ENCODE peak calls at places on chromosomes 5 and 9, in six cellular contexts. D is kidney, V is astrocyte, S is right lobe of liver, F is astrocyte of the cerebellum, I is AG09309. H is an unnamed sample.

GRCh38 chr5:153770066-153770465 is 268.6 kb downstream of the FAM114A2 start:
- DNase-seq in D (no peak), V (no peak), S (no peak), F (no peak), I (no peak), H (no peak)

GRCh38 chr5:133508845-133509741 is 103.2 kb downstream of the FSTL4 start:
- DNase-seq in D (no peak), V (no peak), S (no peak), F (no peak), I (no peak), H (peak)

GRCh38 chr5:158127536-158127935 is 268.6 kb upstream of the CLINT1 start:
- DNase-seq in D (no peak), V (no peak), S (no peak), F (no peak), I (no peak), H (no peak)

GRCh38 chr5:27571681-27572080 is 533.3 kb upstream of the CDH9 start:
- DNase-seq in D (no peak), V (no peak), S (no peak), F (no peak), I (no peak), H (no peak)

GRCh38 chr5:55450050-55450765 is 84.6 kb downstream of the PLPP1 start:
- DNase-seq in D (no peak), V (peak), S (no peak), F (no peak), I (no peak), H (no peak)

GRCh38 chr9:85212887-85213286 is 528.9 kb downstream of the AGTPBP1 start:
- DNase-seq in D (no peak), V (peak), S (no peak), F (peak), I (peak), H (peak)

GRCh38 chr9:7368410-7369292 is 430.9 kb downstream of the DMAC1 start:
- DNase-seq in D (no peak), V (peak), S (no peak), F (peak), I (peak), H (no peak)

GRCh38 chr5:117454716-117455212 is 880.1 kb upstream of the SEMA6A start:
- DNase-seq in D (peak), V (no peak), S (peak), F (no peak), I (no peak), H (no peak)

GRCh38 chr5:56269216-56269927 is 36.2 kb upstream of the ANKRD55 start:
- DNase-seq in D (no peak), V (peak), S (no peak), F (peak), I (no peak), H (no peak)

GRCh38 chr9:92481029-92481633 is 1.2 kb downstream of the ASPN start:
- DNase-seq in D (no peak), V (peak), S (no peak), F (no peak), I (no peak), H (no peak)

GRCh38 chr5:34682926-34683623 is 26.9 kb downstream of the RAI14 start:
- DNase-seq in D (peak), V (peak), S (no peak), F (peak), I (no peak), H (peak)

GRCh38 chr5:61969347-61969746 is 336.7 kb upstream of the KIF2A start:
- DNase-seq in D (no peak), V (peak), S (no peak), F (no peak), I (no peak), H (no peak)

GRCh38 chr5:16936150-16937022 is at the start of gene MYO10:
- DNase-seq in D (peak), V (peak), S (peak), F (no peak), I (peak), H (no peak)

GRCh38 chr9:10690546-10690945 is 77.7 kb upstream of the PTPRD start:
- DNase-seq in D (no peak), V (no peak), S (no peak), F (no peak), I (no peak), H (no peak)

GRCh38 chr9:79700607-79701330 is 129.0 kb downstream of the TLE4 start:
- DNase-seq in D (no peak), V (no peak), S (no peak), F (no peak), I (no peak), H (no peak)

GRCh38 chr9:618478-618877 is 223.0 kb upstream of the DMRT1 start:
- DNase-seq in D (no peak), V (peak), S (no peak), F (peak), I (peak), H (no peak)

GRCh38 chr5:132388244-132389050 is 18.9 kb downstream of the SLC22A5 start:
- DNase-seq in D (peak), V (peak), S (peak), F (peak), I (no peak), H (no peak)

GRCh38 chr5:37641933-37642332 is 197.9 kb downstream of the GDNF start:
- DNase-seq in D (no peak), V (no peak), S (no peak), F (no peak), I (no peak), H (no peak)

GRCh38 chr9:122265265-122265900 is 701 bp downstream of the MRRF start:
- DNase-seq in D (no peak), V (no peak), S (no peak), F (no peak), I (no peak), H (no peak)

DNA sequence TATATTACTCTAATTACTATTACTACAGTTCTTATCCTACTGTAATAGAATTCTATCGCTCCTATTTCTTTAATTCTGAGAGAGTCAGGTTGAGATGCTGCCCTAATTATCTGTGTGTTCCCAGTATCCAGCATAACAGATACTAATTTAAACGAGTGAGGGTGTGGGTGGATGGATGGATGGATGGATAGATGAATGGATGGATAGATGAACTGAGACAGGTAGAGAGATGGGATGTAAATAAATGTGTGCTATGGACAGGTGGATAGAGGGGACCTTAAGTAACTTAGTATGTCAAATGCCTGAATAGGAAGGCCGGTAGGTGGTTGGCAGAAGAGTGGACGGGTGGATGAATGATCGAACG is 143.6 kb upstream of the ADRA1B start:
- DNase-seq in D (no peak), V (no peak), S (no peak), F (no peak), I (no peak), H (no peak)
- H3K4me3 ChIP-seq in D (peak), V (peak), S (no peak), F (no peak), I (peak), H (peak)

GRCh38 chr5:181052928-181053759 is 13.1 kb downstream of the BTNL9 start:
- DNase-seq in D (no peak), V (no peak), S (no peak), F (no peak), I (no peak), H (no peak)

GRCh38 chr5:181053760-181054122 is 13.7 kb downstream of the BTNL9 start:
- DNase-seq in D (no peak), V (no peak), S (no peak), F (no peak), I (no peak), H (no peak)

GRCh38 chr5:181052526-181052927 is 12.5 kb downstream of the BTNL9 start:
- DNase-seq in D (no peak), V (no peak), S (no peak), F (no peak), I (no peak), H (no peak)

GRCh38 chr5:181050016-181050415 is 9.9 kb downstream of the BTNL9 start:
- DNase-seq in D (no peak), V (no peak), S (no peak), F (no peak), I (no peak), H (no peak)

DNA sequence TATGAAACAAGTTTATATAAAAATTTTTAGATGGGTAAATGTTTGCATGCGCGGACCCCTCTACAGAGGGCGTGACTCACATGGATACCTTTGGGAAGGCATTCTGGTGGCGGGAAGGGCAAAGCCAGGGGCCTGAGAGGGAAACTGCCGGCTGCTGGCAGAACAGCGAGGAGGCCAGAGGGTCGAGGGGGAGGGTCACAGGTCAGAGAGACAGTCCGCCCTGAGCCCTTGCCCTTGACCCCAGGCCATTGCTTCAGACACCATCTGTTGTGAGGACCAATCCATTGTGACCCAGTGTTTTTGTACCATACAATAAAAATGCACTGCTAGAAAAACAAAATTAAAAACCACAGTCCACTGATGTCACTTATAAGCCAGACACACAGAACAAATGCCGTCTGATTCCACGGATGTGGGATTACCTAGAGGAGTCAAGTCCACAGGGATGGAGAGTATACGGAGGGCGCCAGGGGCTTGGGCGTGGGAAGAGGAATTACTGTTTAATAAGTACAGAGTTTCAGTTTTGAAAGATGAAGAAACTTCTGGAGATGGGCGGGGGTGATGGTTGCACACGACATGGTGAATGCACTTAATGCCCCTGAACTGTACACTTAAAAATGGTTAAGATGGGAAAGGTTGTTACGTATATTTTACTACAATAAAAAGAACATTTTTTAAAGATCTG is 11.9 kb downstream of the BTNL9 start:
- DNase-seq in D (no peak), V (no peak), S (no peak), F (no peak), I (no peak), H (no peak)
- H3K4me3 ChIP-seq in D (no peak), V (no peak), S (no peak), F (no peak), I (no peak), H (no peak)

DNA sequence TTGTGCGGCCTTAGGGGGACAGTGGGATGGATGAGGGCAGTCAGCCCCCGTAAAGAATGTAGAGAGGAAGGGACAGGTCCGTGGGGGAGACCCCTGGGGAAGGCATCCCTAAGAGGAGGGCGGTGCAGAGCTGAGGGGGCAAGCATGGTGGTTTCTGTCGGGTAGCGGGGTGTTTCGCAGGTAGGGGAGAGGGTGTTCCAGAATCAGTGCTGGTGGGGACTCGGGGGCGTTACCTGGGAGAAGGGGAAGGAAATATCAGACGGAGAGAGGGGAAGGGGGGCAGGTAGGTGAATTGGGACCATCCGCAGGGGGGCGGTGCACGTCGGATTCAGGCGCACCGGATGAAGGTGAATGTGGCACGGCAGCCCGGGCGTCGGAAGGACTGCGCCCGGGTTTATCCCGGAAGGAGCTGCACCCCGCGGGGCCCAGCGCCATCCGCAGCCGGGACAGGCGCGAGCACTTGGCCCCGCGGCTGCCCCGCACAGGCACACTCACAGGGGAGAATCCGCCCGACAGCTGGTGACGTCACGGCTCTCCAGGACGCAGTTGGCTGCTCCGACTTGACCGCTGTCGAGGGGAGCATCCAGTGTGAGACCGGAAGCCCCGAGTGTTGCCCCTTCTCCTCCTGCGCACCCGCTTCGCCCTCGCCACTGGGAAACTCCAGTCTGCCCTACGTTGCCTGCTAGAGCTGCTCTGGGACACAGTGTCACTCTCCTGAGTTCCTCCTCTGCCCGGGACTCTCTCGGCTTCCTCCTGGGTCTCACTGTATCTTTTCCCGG is 1.3 kb downstream of the CD72 start:
- DNase-seq in D (peak), V (peak), S (peak), F (no peak), I (peak), H (no peak)
- H3K4me3 ChIP-seq in D (peak), V (peak), S (no peak), F (peak), I (peak), H (peak)

GRCh38 chr9:131056781-131057506 is 39.4 kb upstream of the AIF1L start:
- DNase-seq in D (no peak), V (no peak), S (no peak), F (no peak), I (no peak), H (no peak)
- H3K4me3 ChIP-seq in D (no peak), V (no peak), S (no peak), F (no peak), I (no peak), H (no peak)

GRCh38 chr5:109704255-109704952 is 14.7 kb downstream of the MAN2A1 start:
- DNase-seq in D (no peak), V (peak), S (no peak), F (no peak), I (no peak), H (no peak)

GRCh38 chr5:109705596-109705995 is 15.9 kb downstream of the MAN2A1 start:
- DNase-seq in D (no peak), V (peak), S (no peak), F (peak), I (no peak), H (no peak)

GRCh38 chr5:109701779-109702178 is 12.1 kb downstream of the MAN2A1 start:
- DNase-seq in D (no peak), V (no peak), S (no peak), F (no peak), I (no peak), H (no peak)

GRCh38 chr5:109703165-109703564 is 13.4 kb downstream of the MAN2A1 start:
- DNase-seq in D (no peak), V (no peak), S (no peak), F (no peak), I (no peak), H (no peak)

DNA sequence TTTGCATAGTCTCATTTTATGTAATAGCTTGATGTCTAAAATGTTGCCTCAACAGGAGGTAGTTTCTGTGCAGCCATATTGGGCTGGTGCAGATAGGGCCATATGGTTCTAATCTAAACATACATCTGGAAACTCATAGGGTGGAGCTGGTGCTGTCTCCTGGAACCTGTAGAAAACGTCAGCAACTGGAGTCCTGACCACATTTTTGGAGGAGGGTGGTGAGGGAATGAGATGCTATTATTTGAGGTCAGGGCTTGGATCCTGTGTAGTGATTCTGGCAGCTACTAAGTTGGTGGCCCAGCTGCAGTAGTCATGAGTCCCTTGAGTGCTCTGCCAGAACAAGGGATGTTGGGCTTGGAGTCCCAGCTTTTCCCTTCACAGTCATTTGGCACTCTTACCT is 14.1 kb downstream of the MAN2A1 start:
- DNase-seq in D (no peak), V (peak), S (no peak), F (no peak), I (no peak), H (no peak)
- H3K4me3 ChIP-seq in D (no peak), V (no peak), S (no peak), F (no peak), I (no peak), H (no peak)

GRCh38 chr9:129485140-129485758 is 135.7 kb downstream of the C9orf50 start:
- DNase-seq in D (no peak), V (no peak), S (no peak), F (no peak), I (no peak), H (no peak)

GRCh38 chr9:129481824-129482511 is 138.9 kb downstream of the C9orf50 start:
- DNase-seq in D (peak), V (no peak), S (no peak), F (no peak), I (no peak), H (no peak)

GRCh38 chr9:129482521-129483466 is 138.1 kb downstream of the C9orf50 start:
- DNase-seq in D (peak), V (peak), S (peak), F (peak), I (no peak), H (no peak)

GRCh38 chr9:129484325-129485000 is 136.4 kb downstream of the C9orf50 start:
- DNase-seq in D (no peak), V (no peak), S (no peak), F (no peak), I (no peak), H (no peak)

GRCh38 chr9:129483467-129484324 is 137.2 kb downstream of the C9orf50 start:
- DNase-seq in D (peak), V (peak), S (peak), F (peak), I (peak), H (peak)
- H3K4me3 ChIP-seq in D (peak), V (peak), S (peak), F (no peak), I (peak), H (peak)